ENCODE peak calls at places on chromosome 17, in six cellular contexts. K, U, L, V, G and N are unnamed samples.

GRCh38 chr17:55341432-55341831 is 76.7 kb downstream of the HLF start:
- DNase-seq in K (no peak), U (peak; percentile 92), L (no peak), V (no peak), G (no peak), N (no peak)

GRCh38 chr17:38912221-38912813 is 13.1 kb upstream of the LASP1NB start:
- DNase-seq in K (peak; percentile 82), U (no peak), L (peak; percentile 59), V (no peak), G (no peak), N (no peak)

GRCh38 chr17:77349976-77350830 is 209.4 kb downstream of the SEC14L1 start:
- DNase-seq in K (peak; percentile 16), U (peak; percentile 80), L (no peak), V (no peak), G (no peak), N (no peak)

GRCh38 chr17:75405365-75406221 is at the start of gene GRB2:
- DNase-seq in K (peak; percentile 99), U (peak; percentile 89), L (peak; percentile 99), V (peak; percentile 94), G (peak; percentile 97), N (peak; percentile 99)

GRCh38 chr17:77881545-77881944 is 77.0 kb upstream of the TNRC6C start:
- DNase-seq in K (peak; percentile 69), U (peak; percentile 83), L (peak; percentile 73), V (no peak), G (no peak), N (peak; percentile 75)

GRCh38 chr17:17763734-17764133 is 73.1 kb downstream of the SREBF1 start:
- DNase-seq in K (no peak), U (no peak), L (no peak), V (no peak), G (no peak), N (no peak)

GRCh38 chr17:79919862-79920720 is 80.9 kb upstream of the CBX4 start:
- DNase-seq in K (no peak), U (no peak), L (no peak), V (no peak), G (no peak), N (no peak)

GRCh38 chr17:75594499-75595283 is 7.1 kb downstream of the MYO15B start:
- DNase-seq in K (no peak), U (no peak), L (no peak), V (no peak), G (no peak), N (no peak)

GRCh38 chr17:34673516-34673915 is 94.1 kb downstream of the TMEM132E start:
- DNase-seq in K (no peak), U (no peak), L (no peak), V (no peak), G (no peak), N (no peak)

GRCh38 chr17:38898812-38899348 is 26.5 kb upstream of the LASP1NB start:
- DNase-seq in K (no peak), U (no peak), L (peak; percentile 59), V (no peak), G (no peak), N (peak; percentile 71)

GRCh38 chr17:60971515-60972369 is 294.1 kb downstream of the BCAS3 start:
- DNase-seq in K (peak; percentile 18), U (peak; percentile 51), L (peak; percentile 27), V (peak; percentile 51), G (peak; percentile 44), N (peak; percentile 24)

GRCh38 chr17:923633-924032 is 55.9 kb downstream of the NXN start:
- DNase-seq in K (no peak), U (no peak), L (no peak), V (no peak), G (no peak), N (no peak)

GRCh38 chr17:7114875-7115614 is 423 bp upstream of the ASGR2 start:
- DNase-seq in K (no peak), U (no peak), L (no peak), V (no peak), G (no peak), N (no peak)

GRCh38 chr17:7820231-7820630 is 13.8 kb upstream of the KDM6B start:
- DNase-seq in K (no peak), U (no peak), L (no peak), V (no peak), G (no peak), N (no peak)

GRCh38 chr17:70699408-70699807 is 530.1 kb downstream of the KCNJ2 start:
- DNase-seq in K (no peak), U (no peak), L (no peak), V (no peak), G (no peak), N (no peak)

DNA sequence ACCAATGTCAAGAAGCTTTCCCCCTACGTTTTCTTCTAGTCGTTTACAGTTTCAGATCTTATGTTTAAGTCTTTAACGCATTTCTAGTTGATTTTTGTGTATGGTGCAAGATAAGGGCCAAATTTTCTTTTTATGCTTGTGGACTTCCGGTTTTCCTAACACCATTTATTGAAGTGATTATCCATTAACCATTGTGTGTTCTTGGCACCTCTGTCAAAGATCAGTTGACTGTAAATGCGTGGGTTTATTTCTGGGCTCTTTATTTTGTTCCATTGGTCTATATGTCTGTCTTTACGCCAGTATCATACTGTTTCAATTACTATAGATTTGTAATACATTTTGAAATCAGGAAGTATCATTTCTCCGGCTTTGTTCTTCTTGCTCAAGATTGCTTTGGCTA is 49.5 kb downstream of the CEP112 start:
- DNase-seq in K (no peak), U (no peak), L (no peak), V (no peak), G (no peak), N (no peak)
- H3K4me3 ChIP-seq in K (no peak overlapping the region), U (no peak overlapping the region), L (no peak overlapping the region), V (no peak overlapping the region), G (no peak overlapping the region), N (no peak overlapping the region)

GRCh38 chr17:82178499-82179290 is 33.9 kb downstream of the CCDC57 start:
- DNase-seq in K (peak; percentile 55), U (no peak), L (no peak), V (no peak), G (no peak), N (no peak)
- H3K4me1 ChIP-seq in K (no peaks in the 10 kb centered on the region), U (no peaks in the 10 kb centered on the region), L (no peaks in the 10 kb centered on the region), V (no peaks in the 10 kb centered on the region), G (peaks cover 14% of the 10 kb centered on the region), N (no peaks in the 10 kb centered on the region)

DNA sequence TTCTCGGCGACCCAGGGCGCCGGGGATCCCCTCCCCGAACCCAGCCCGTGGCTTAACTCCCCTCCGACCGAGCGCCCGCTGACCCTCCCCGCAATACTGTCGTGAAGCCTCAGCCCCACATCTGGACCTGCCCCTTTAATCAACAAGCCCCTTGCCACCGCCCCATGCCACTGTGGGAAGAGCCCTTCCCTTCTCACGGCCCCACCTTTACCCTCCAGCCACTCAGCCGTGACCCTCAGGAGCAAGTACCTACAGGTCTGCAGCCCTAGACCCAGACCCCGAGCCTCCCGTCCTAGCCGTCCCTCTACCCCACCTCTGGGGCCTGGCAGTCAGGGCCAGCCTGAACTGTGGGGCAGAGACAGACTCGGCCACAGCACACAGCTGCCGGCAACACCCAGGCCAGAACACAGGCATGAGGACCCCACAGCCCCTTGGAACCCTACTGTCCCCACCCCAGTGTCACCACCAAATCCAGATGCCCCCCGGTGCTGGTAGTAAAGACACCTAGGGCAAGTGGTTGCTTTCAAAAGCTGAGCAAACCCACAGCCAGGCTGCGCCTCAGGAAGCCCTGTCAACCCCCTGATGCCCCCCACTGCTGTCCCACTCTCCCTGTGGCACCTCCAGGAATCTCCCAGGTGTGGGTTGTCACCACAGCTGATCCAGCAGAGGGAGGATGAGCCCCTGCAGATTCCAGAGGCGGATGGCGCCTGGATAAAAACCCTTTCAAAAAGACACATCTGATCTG is 1.4 kb downstream of the NXPH3 start:
- DNase-seq in K (no peak), U (no peak), L (no peak), V (no peak), G (no peak), N (no peak)
- H3K27me3 ChIP-seq in K (no peaks in the 10 kb centered on the region), U (peaks cover 27% of the 10 kb centered on the region), L (no peaks in the 10 kb centered on the region), V (peaks cover 11% of the 10 kb centered on the region), G (no peaks in the 10 kb centered on the region), N (peaks cover 18% of the 10 kb centered on the region)

GRCh38 chr17:40611840-40612509 is 35.6 kb downstream of the SMARCE1 start:
- DNase-seq in K (no peak), U (no peak), L (no peak), V (no peak), G (no peak), N (no peak)

GRCh38 chr17:40612510-40613244 is 34.9 kb downstream of the SMARCE1 start:
- DNase-seq in K (no peak), U (no peak), L (no peak), V (no peak), G (no peak), N (peak; percentile 87)

GRCh38 chr17:40614431-40615294 is 33.0 kb downstream of the SMARCE1 start:
- DNase-seq in K (no peak), U (no peak), L (no peak), V (no peak), G (no peak), N (no peak)

GRCh38 chr17:40615295-40615988 is 32.2 kb downstream of the SMARCE1 start:
- DNase-seq in K (peak; percentile 47), U (peak; percentile 35), L (peak; percentile 71), V (peak; percentile 69), G (peak; percentile 49), N (peak; percentile 53)

GRCh38 chr17:40613755-40614154 is 33.9 kb downstream of the SMARCE1 start:
- DNase-seq in K (no peak), U (no peak), L (no peak), V (no peak), G (no peak), N (no peak)
- H3K4me3 ChIP-seq in K (no peak overlapping the region), U (no peak overlapping the region), L (no peak overlapping the region), V (no peak overlapping the region), G (no peak overlapping the region), N (peak overlapping the region; percentile 82)

DNA sequence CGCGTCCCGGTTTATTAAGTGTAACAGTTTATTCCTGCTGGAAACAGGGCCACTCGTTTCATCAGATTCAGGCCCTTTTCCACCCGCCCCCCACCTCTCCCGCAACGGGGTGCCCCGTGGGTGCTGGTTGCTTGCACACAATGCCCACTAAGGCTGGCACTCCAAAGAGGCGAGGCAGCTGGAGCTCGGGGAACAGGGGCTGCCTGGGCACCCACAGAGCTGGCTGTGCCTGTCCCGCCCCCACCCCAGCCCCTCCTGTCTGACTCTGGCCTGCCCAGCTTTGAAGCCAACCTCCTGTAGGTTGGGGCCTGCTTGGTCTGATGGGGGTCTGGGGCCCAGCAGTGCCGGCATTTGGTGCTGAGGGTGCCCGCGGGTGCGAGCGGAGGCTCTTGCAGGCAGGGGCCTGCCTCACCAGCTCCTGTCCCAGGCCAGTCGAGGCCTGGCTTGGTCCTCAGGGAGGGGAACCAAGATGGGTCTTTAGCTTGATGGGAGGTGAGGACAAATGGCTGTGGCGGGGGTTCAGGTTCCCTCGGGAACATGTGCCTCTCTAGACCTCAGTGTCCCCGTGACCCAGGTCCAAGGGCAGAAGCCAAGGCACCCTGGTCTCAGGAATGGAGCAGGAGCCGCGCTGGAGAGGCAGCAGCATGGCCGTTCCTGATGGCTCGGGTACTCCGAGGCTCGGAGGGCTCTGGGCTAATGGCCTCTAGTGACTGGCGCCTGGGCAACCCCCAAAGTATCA is 20.1 kb downstream of the MYBBP1A start:
- DNase-seq in K (no peak), U (no peak), L (peak; percentile 24), V (no peak), G (no peak), N (no peak)
- H3K4me1 ChIP-seq in K (no peaks in the 10 kb centered on the region), U (no peaks in the 10 kb centered on the region), L (peaks cover 14% of the 10 kb centered on the region), V (peaks cover 8% of the 10 kb centered on the region), G (no peaks in the 10 kb centered on the region), N (no peaks in the 10 kb centered on the region)